ENCODE peak calls at places on chromosomes 13 and 19, in nine cellular contexts. L is IMR-90, U is ascending aorta, E is AG04449, Z is dorsolateral prefrontal cortex, B is brain microvascular endothelial cell, C is gastrocnemius medialis, P is fibroblast of pulmonary artery, V is tibial artery. W is an unnamed sample.

GRCh38 chr13:110421696-110422395 is 114.8 kb downstream of the COL4A2 start:
- DNase-seq in L (peak), U (no peak), E (no peak), Z (no peak), B (peak), C (no peak), P (peak), V (no peak), W (peak)

GRCh38 chr13:35162420-35162819 is 220.3 kb downstream of the NBEA start:
- DNase-seq in L (no peak), U (no peak), E (no peak), Z (no peak), B (no peak), C (no peak), P (no peak), V (no peak), W (no peak)

GRCh38 chr13:27556109-27556508 is 64.2 kb downstream of the LNX2 start:
- DNase-seq in L (peak), U (no peak), E (peak), Z (no peak), B (peak), C (peak), P (peak), V (peak), W (peak)

GRCh38 chr13:69291292-69291906 is 816.2 kb upstream of the ATXN8OS start:
- DNase-seq in L (no peak), U (no peak), E (no peak), Z (no peak), B (no peak), C (no peak), P (no peak), V (no peak), W (no peak)

GRCh38 chr19:47107201-47107952 is 6.2 kb downstream of the ZC3H4 start:
- DNase-seq in L (peak), U (no peak), E (no peak), Z (no peak), B (no peak), C (no peak), P (no peak), V (no peak), W (peak)

GRCh38 chr19:35149463-35149862 is 5.1 kb upstream of the FXYD5 start:
- DNase-seq in L (no peak), U (no peak), E (no peak), Z (no peak), B (no peak), C (no peak), P (no peak), V (no peak), W (no peak)

GRCh38 chr19:14554382-14554812 is 17.5 kb downstream of the NDUFB7 start:
- DNase-seq in L (no peak), U (no peak), E (no peak), Z (no peak), B (no peak), C (peak), P (no peak), V (no peak), W (no peak)

GRCh38 chr19:39407644-39408391 is 1.2 kb downstream of the ZFP36 start:
- DNase-seq in L (no peak), U (no peak), E (no peak), Z (no peak), B (no peak), C (peak), P (peak), V (no peak), W (peak)

GRCh38 chr13:20191902-20192469 is 752 bp downstream of the GJB2 start:
- DNase-seq in L (no peak), U (no peak), E (no peak), Z (no peak), B (no peak), C (no peak), P (no peak), V (no peak), W (peak)

GRCh38 chr13:93289047-93289446 is 62.4 kb downstream of the GPC6 start:
- DNase-seq in L (peak), U (no peak), E (no peak), Z (no peak), B (no peak), C (no peak), P (no peak), V (no peak), W (no peak)

GRCh38 chr19:49361438-49362047 is 673 bp downstream of the TEAD2 start:
- DNase-seq in L (peak), U (peak), E (peak), Z (no peak), B (peak), C (peak), P (peak), V (peak), W (peak)

GRCh38 chr13:36356058-36356457 is 9.9 kb upstream of the SPART start:
- DNase-seq in L (no peak), U (no peak), E (no peak), Z (no peak), B (no peak), C (no peak), P (no peak), V (no peak), W (no peak)

GRCh38 chr19:52735734-52736133 is 890 bp upstream of the ZNF611 start:
- DNase-seq in L (no peak), U (peak), E (no peak), Z (no peak), B (peak), C (peak), P (peak), V (peak), W (no peak)

GRCh38 chr13:80946008-80946802 is 605.3 kb upstream of the SPRY2 start:
- DNase-seq in L (no peak), U (no peak), E (no peak), Z (no peak), B (no peak), C (no peak), P (no peak), V (no peak), W (no peak)

GRCh38 chr19:57078802-57079201 is 41.0 kb upstream of the USP29 start:
- DNase-seq in L (no peak), U (no peak), E (no peak), Z (no peak), B (no peak), C (no peak), P (no peak), V (no peak), W (no peak)

DNA sequence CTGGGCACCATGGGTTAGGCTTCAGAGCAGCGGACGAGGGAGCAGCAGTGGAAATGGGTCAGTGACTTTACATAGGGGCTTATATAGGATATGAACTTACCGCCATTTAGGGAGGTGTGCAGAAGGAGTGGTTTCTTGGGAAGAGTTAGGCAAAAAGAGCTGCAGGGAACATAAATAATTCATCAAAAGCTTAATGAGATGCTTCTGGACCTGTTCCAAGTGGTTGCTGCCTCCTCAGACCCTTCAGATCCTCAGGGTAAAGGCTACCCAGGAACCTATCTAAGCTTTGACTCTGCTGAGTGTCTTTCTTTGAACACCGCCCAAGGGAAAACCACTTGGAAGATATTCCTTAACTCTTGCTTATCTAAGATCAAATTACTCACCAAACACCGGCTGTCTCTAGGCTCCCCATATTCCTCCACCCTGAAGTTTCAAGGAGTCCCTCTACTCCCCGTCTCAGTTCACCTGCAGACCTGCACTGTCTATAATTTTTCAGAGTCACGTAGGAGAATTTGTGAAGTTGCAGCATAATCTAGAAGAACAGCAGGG is at the start of gene IGFL4:
- DNase-seq in L (no peak), U (no peak), E (no peak), Z (no peak), B (no peak), C (no peak), P (no peak), V (no peak), W (no peak)
- H3K4me3 ChIP-seq in L (no peak), U (no peak), E (no peak), Z (no peak), B (no peak), C (no peak), P (no peak), V (no peak), W (no peak)

DNA sequence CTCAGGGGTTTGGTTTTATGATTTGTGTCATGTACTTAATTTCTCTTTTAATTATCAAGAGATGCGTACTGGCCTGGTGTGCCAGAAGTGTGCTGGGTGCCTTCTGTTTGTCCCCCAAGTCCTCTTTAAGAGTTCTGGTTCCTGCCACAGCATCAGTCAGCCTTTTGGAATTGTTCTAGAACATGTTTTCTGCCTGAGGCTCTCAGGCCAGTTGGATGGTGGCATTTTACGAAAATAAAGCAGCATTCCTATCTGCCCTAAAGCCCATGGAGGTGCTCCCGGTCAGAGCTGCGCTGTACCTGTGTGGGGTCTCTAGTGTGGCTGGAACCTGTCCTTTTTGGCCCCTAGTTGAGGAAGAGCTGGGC is 54.1 kb downstream of the TSSK6 start:
- DNase-seq in L (no peak), U (no peak), E (no peak), Z (no peak), B (no peak), C (no peak), P (no peak), V (no peak), W (peak)
- H3K4me3 ChIP-seq in L (no peak), U (peak), E (no peak), Z (no peak), B (no peak), C (no peak), P (no peak), V (peak), W (no peak)

DNA sequence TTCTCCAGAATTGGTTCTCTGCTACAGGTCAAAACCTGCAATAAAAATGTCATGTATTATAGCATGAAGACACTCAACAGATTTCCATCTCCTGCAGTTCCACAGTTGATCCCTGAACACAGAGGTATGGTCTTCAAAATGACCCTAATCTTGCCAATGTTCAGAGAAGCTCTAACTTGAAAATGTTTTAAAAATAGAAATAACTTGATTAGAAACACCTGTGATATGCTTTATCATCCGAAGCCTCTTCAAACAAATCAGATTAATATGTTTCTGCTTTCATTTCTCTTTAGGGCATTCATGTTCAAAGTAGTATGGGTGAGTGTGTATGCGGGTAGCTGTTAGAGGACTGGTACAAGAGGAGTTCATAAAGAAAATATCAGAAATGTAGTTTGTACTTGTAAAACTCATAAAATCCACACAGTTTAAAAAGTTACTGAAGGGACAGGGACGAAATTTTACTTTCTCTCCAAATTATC is 60.4 kb downstream of the KCNRG start:
- DNase-seq in L (no peak), U (no peak), E (no peak), Z (no peak), B (no peak), C (no peak), P (no peak), V (no peak), W (peak)
- H3K4me3 ChIP-seq in L (no peak), U (peak), E (no peak), Z (no peak), B (no peak), C (no peak), P (no peak), V (peak), W (no peak)

GRCh38 chr19:1401889-1402217 is 511 bp upstream of the GAMT start:
- DNase-seq in L (no peak), U (no peak), E (no peak), Z (no peak), B (no peak), C (no peak), P (no peak), V (no peak), W (no peak)
- H3K4me3 ChIP-seq in L (peak), U (peak), E (peak), Z (peak), B (peak), C (no peak), P (peak), V (peak), W (peak)

GRCh38 chr13:105135852-105136251 is 1399.6 kb downstream of the EFNB2 start:
- DNase-seq in L (no peak), U (no peak), E (no peak), Z (no peak), B (no peak), C (no peak), P (peak), V (no peak), W (no peak)

GRCh38 chr13:105139048-105139379 is 1396.4 kb downstream of the EFNB2 start:
- DNase-seq in L (no peak), U (no peak), E (no peak), Z (no peak), B (no peak), C (no peak), P (no peak), V (no peak), W (no peak)

GRCh38 chr13:105144020-105144419 is 1391.4 kb downstream of the EFNB2 start:
- DNase-seq in L (no peak), U (no peak), E (no peak), Z (no peak), B (no peak), C (no peak), P (no peak), V (no peak), W (no peak)

GRCh38 chr13:105142556-105142955 is 1392.9 kb downstream of the EFNB2 start:
- DNase-seq in L (no peak), U (no peak), E (no peak), Z (no peak), B (no peak), C (no peak), P (no peak), V (no peak), W (no peak)

GRCh38 chr13:105139380-105140285 is 1395.8 kb downstream of the EFNB2 start:
- DNase-seq in L (peak), U (no peak), E (no peak), Z (peak), B (peak), C (peak), P (peak), V (peak), W (peak)
- H3K4me3 ChIP-seq in L (peak), U (peak), E (peak), Z (peak), B (peak), C (no peak), P (peak), V (peak), W (peak)

DNA sequence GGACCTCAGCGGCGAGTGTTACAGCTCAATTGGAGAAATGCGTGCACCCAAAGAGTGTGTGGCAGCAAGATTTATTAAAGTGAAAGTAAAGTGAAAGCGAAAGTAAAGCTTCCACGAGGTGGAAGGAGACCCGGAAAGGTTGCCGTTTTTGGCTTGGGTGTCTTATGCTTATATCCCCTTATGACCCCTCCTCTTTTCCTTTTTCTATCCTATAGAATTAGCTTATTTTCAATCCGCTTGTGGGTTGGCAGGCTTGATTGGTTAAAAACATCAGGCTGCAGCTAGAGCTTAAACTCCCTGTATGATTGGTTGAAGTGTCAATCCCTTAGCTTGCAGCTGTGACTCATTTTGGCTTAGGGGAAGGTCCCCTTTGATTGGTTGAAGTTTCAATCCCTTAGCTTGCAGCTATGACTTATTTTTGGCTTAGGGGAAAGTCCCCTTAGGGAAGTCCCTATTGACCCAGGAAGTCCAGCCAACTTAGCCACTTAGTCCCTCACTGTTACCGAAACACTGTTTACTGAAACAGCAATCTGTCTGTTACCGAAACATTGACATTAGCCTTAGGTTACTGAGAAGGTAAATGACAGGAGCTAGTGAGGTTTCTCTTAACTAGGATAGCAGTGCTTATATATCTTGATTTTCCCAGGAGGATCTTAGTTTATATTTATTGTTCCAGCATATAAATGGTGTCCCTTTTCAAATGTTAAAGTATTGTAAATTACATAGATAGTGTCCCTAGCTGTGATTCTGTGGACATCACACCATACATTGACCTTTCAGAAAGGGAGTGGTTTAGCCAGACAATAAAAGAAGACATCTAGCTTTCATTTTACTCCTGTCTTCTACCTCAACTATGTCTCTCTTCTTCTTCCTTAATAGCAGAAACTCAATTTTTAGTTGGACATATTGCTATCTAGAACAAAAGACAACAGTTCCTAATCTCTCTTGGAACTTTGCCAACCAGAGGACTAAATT is 575.8 kb downstream of the DACH1 start:
- DNase-seq in L (peak), U (no peak), E (no peak), Z (no peak), B (peak), C (peak), P (peak), V (no peak), W (peak)
- H3K4me3 ChIP-seq in L (no peak), U (peak), E (no peak), Z (peak), B (no peak), C (peak), P (no peak), V (peak), W (peak)

W was measured in cardiac fibroblast.